ENCODE peak calls at places on chromosomes 7 and 10, in four cellular contexts. B is bronchial epithelial cell, O is lower lobe of right lung, W is left lung. F is an unnamed sample. For H3K27me3, the result is how much of the 10 kb centered on the place peaks cover.

GRCh38 chr10:36256166-36256565 is 614.1 kb upstream of the FZD8 start:
- DNase-seq in O (no peak), B (no peak), W (no peak), F (no peak)

GRCh38 chr7:38428040-38428439 is 154.6 kb upstream of the TARP start:
- DNase-seq in O (no peak), B (no peak), W (no peak), F (no peak)

GRCh38 chr10:125034671-125035070 is 92.7 kb downstream of the ZRANB1 start:
- DNase-seq in O (peak), W (no peak), B (no peak), F (no peak)

GRCh38 chr7:116672596-116673503 is 854 bp downstream of the MET start:
- DNase-seq in O (no peak), B (peak), W (no peak), F (no peak)

GRCh38 chr10:21424511-21424910 is 101.0 kb downstream of the SKIDA1 start:
- DNase-seq in B (no peak), W (no peak), O (no peak), F (no peak)

GRCh38 chr7:27992755-27993478 is 187.7 kb downstream of the JAZF1 start:
- DNase-seq in B (no peak), O (no peak), W (no peak), F (no peak)

GRCh38 chr7:40232242-40232929 is 97.6 kb downstream of the SUGCT start:
- DNase-seq in B (peak), W (no peak), O (no peak), F (no peak)

GRCh38 chr7:53900856-53901528 is 641.2 kb upstream of the VSTM2A start:
- DNase-seq in W (no peak), B (no peak), O (no peak), F (no peak)

GRCh38 chr10:125878957-125879835 is 1.9 kb downstream of the DHX32 start:
- DNase-seq in W (no peak), O (no peak), B (peak), F (peak)

GRCh38 chr10:122147731-122148130 is 123.4 kb upstream of the BTBD16 start:
- DNase-seq in O (no peak), B (no peak), W (no peak), F (no peak)

GRCh38 chr7:151139791-151140190 is 27.7 kb downstream of the GBX1 start:
- DNase-seq in B (no peak), W (peak), O (no peak), F (no peak)

GRCh38 chr7:94590526-94591162 is 65.3 kb downstream of the SGCE start:
- DNase-seq in B (no peak), O (no peak), W (no peak), F (no peak)

GRCh38 chr7:2200584-2200980 is 32.2 kb downstream of the MAD1L1 start:
- DNase-seq in O (no peak), B (no peak), W (no peak), F (peak)

GRCh38 chr7:7565746-7566650 is 686 bp upstream of the MIOS start:
- DNase-seq in B (peak), O (peak), W (peak), F (no peak)

GRCh38 chr7:151088856-151089699 is 2.8 kb downstream of the AGAP3 start:
- DNase-seq in O (peak), B (peak), W (peak), F (peak)

GRCh38 chr10:124332426-124332825 is 86.3 kb downstream of the OAT start:
- DNase-seq in W (no peak), B (peak), O (no peak), F (no peak)

GRCh38 chr7:151756076-151756731 is 120.7 kb downstream of the PRKAG2 start:
- DNase-seq in W (no peak), B (peak), O (peak), F (no peak)

GRCh38 chr10:32332299-32332750 is 14.6 kb downstream of the EPC1 start:
- DNase-seq in W (no peak), B (peak), O (no peak), F (no peak)

GRCh38 chr10:126569513-126570447 is 100.7 kb downstream of the C10orf90 start:
- DNase-seq in O (no peak), B (peak), W (no peak), F (no peak)

GRCh38 chr10:5952731-5953385 is 24.5 kb downstream of the IL15RA start:
- DNase-seq in W (no peak), O (peak), B (no peak), F (no peak)

GRCh38 chr10:74177140-74177677 is 26.2 kb downstream of the ADK start:
- DNase-seq in B (peak), O (peak), W (peak), F (no peak)

GRCh38 chr10:34526186-34526585 is 288.9 kb downstream of the PARD3 start:
- DNase-seq in B (no peak), W (no peak), O (no peak), F (no peak)

GRCh38 chr7:76372984-76373833 is 14.4 kb upstream of the YWHAG start:
- DNase-seq in O (peak), W (no peak), B (peak), F (no peak)

GRCh38 chr7:103793614-103794013 is 195.8 kb downstream of the RELN start:
- DNase-seq in B (no peak), O (no peak), W (no peak), F (no peak)

GRCh38 chr10:44801383-44802327 is 109.5 kb upstream of the TMEM72 start:
- DNase-seq in W (peak), O (peak), B (peak), F (peak)

GRCh38 chr7:30634193-30634626 is 39.5 kb downstream of the GARS1 start:
- DNase-seq in W (no peak), O (no peak), B (no peak), F (no peak)

GRCh38 chr10:103676851-103677417 is 178.4 kb downstream of the SH3PXD2A start:
- DNase-seq in O (no peak), W (no peak), B (peak), F (no peak)

GRCh38 chr10:109664554-109664953 is 258.8 kb downstream of the XPNPEP1 start:
- DNase-seq in B (no peak), O (no peak), W (no peak), F (no peak)

GRCh38 chr7:69189406-69189805 is 408.9 kb upstream of the AUTS2 start:
- DNase-seq in B (no peak), O (no peak), W (no peak), F (no peak)

GRCh38 chr7:138608292-138608691 is 92.9 kb downstream of the SVOPL start:
- DNase-seq in B (no peak), O (no peak), W (no peak), F (no peak)

GRCh38 chr10:100621360-100622205 is 85.8 kb downstream of the HIF1AN start:
- DNase-seq in B (no peak), O (no peak), W (no peak), F (no peak)

GRCh38 chr10:11242443-11243386 is 225.0 kb downstream of the CELF2 start:
- DNase-seq in O (no peak), B (no peak), W (no peak), F (no peak)

GRCh38 chr10:76177945-76178344 is 746.5 kb downstream of the LRMDA start:
- DNase-seq in B (peak), O (no peak), W (no peak), F (no peak)

GRCh38 chr7:139570119-139570518 is 46.6 kb downstream of the CLEC2L start:
- DNase-seq in B (no peak), O (no peak), W (no peak), F (no peak)

GRCh38 chr7:21092923-21093702 is 306.4 kb upstream of the SP8 start:
- DNase-seq in O (no peak), W (no peak), B (no peak), F (no peak)
- TF ChIP-seq CTCF in O (no peak), W (no peak), B (no peak), F (no peak)

GRCh38 chr7:190196-190595 is 2.2 kb upstream of the FAM20C start:
- DNase-seq in W (no peak), B (no peak), O (no peak), F (no peak)
- H3K27me3 ChIP-seq in W (under half), B (under half), O (under half), F (under half)

GRCh38 chr7:44964831-44965440 is 13.9 kb downstream of the MYO1G start:
- DNase-seq in O (no peak), B (no peak), W (no peak), F (peak)

GRCh38 chr7:44964384-44964830 is 14.4 kb downstream of the MYO1G start:
- DNase-seq in B (no peak), O (no peak), W (no peak), F (no peak)

GRCh38 chr7:44963526-44964290 is 15.1 kb downstream of the MYO1G start:
- DNase-seq in O (no peak), W (peak), B (no peak), F (peak)

GRCh38 chr7:44961844-44962482 is 16.9 kb downstream of the MYO1G start:
- DNase-seq in W (peak), O (no peak), B (no peak), F (peak)

DNA sequence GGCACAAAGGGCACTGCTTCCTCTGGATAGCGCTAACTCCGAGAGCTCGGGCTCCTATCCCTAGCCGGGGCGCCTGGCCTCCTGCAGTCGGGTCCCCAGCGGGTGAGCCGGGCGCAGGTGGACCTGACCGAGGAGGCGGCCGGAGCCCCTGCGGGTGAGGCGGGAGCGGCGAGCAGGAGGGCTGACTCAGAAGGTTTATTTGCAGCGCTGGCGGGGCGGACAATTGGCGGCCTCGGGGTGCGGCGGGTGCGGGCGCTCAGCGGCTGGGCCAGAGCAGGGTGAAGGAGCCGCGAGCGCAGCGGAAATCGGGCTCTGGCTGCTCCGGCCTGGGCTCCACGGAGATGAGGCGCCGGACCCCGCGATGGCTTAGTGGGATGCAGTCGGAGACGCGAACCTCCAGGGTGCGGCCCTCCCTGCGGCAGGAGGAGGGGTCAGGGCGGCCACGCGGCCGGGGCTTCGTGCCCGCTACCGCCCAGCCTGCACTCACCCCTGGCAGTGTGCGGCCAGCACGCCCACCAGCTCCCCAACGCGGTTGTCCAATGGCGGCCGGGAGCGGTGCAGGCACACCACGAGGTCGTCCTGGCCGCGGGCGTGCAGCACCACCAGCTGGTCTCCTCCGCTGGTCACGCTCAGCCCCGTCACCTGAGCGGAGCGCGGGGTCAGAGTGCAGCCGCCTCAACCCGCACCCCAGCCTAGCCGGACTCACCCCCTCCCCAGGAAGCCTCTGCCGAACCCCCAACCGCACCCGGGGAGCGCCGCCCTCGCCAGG is 16.1 kb downstream of the MYO1G start:
- DNase-seq in W (peak), B (peak), O (no peak), F (peak)
- TF ChIP-seq CTCF in W (no peak), B (peak), O (no peak), F (no peak)

GRCh38 chr7:54921116-54921515 is 97.7 kb upstream of the EGFR start:
- DNase-seq in W (no peak), O (no peak), B (no peak), F (no peak)

GRCh38 chr7:54917613-54918406 is 101.0 kb upstream of the EGFR start:
- DNase-seq in O (no peak), B (no peak), W (no peak), F (no peak)

GRCh38 chr7:54915870-54916598 is 102.8 kb upstream of the EGFR start:
- DNase-seq in O (no peak), B (no peak), W (no peak), F (no peak)
- H3K27me3 ChIP-seq in O (under half), B (under half), W (under half), F (under half)

GRCh38 chr7:122528879-122529481 is 169.9 kb downstream of the RNF133 start:
- DNase-seq in W (no peak), B (peak), O (no peak), F (no peak)
- TF ChIP-seq CTCF in W (peak), B (peak), O (peak), F (peak)

GRCh38 chr7:155450558-155450827 is 7.4 kb upstream of the EN2 start:
- DNase-seq in O (peak), B (no peak), W (no peak), F (no peak)
- H3K27me3 ChIP-seq in O (half or more), B (half or more), W (half or more), F (half or more)

GRCh38 chr7:20218261-20218660 is 1.1 kb upstream of the MACC1 start:
- DNase-seq in B (peak), W (no peak), O (no peak), F (no peak)

GRCh38 chr7:20219062-20219445 is 1.9 kb upstream of the MACC1 start:
- DNase-seq in O (no peak), B (no peak), W (no peak), F (no peak)

GRCh38 chr7:20216637-20217036 is 547 bp downstream of the MACC1 start:
- DNase-seq in O (no peak), W (no peak), B (no peak), F (no peak)

GRCh38 chr7:20219446-20220292 is 2.5 kb upstream of the MACC1 start:
- DNase-seq in O (peak), B (peak), W (peak), F (no peak)

DNA sequence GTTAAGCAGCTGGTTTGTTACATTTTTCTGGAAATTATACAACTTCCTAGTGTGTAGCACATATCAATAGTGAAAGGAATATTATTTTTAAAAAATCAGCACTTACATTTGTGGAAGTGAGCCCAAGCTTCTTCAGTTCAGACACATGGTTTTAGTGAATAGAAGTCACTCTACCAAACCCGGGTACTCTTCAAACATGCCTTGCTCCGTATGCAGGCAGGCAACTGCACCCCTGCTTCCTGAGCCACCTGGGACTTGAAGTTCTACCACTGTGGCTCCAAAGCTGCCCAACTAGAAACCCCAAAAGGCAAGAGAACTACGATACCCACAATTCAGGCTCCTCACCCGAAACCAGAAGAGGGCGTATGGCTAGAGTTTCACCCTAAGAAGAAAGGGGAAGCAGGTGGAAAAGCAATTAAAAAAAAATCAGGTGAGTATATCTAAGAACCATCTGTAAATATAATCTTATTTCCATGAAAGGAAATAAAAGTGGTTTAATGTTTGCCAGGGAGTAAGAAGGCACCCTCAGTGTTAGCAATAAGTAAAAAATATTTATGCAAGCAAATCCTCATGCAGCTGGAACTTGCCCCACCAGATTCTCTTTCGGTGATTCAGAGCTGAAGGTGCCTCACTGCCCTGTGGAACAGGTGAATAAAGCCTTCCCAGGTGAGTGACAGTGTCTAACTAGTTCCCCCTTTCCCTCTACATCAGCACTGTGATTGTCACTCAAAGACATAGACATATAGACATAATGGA is at the start of gene MACC1:
- DNase-seq in O (peak), B (peak), W (peak), F (peak)
- TF ChIP-seq CTCF in O (peak), B (peak), W (no peak), F (peak)

DNA sequence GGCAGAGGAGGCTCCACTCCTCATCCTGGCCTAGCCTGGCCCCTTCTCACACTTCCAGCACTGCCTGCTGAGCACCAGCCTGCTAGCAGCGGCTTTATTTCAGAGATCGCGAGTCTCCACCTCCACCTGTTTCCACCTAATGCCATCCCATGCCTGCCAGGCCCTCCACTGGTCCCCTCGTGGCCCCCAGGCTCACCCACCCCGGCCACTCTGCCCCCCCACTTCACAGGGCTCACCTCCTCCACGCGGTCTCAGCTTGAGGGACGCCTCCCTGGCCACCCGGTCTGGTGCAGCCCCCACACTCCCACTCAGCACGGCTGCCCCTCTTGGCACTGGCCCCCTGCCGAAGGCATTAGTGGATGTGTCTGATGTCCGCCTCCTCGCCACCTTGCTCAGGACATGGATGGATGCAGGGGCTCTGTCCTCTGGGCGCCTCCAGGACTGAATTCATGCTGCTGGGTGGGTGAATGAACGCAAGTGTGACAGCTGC is 3.8 kb upstream of the NKX6-2 start:
- DNase-seq in W (no peak), B (no peak), O (no peak), F (no peak)
- H3K27me3 ChIP-seq in W (under half), B (under half), O (half or more), F (half or more)

GRCh38 chr10:24292304-24293291 is 83.7 kb downstream of the KIAA1217 start:
- DNase-seq in O (no peak), W (no peak), B (no peak), F (no peak)

GRCh38 chr10:24288581-24288980 is 79.6 kb downstream of the KIAA1217 start:
- DNase-seq in W (no peak), B (peak), O (no peak), F (no peak)

GRCh38 chr10:24289235-24289634 is 80.3 kb downstream of the KIAA1217 start:
- DNase-seq in O (no peak), W (no peak), B (no peak), F (no peak)

DNA sequence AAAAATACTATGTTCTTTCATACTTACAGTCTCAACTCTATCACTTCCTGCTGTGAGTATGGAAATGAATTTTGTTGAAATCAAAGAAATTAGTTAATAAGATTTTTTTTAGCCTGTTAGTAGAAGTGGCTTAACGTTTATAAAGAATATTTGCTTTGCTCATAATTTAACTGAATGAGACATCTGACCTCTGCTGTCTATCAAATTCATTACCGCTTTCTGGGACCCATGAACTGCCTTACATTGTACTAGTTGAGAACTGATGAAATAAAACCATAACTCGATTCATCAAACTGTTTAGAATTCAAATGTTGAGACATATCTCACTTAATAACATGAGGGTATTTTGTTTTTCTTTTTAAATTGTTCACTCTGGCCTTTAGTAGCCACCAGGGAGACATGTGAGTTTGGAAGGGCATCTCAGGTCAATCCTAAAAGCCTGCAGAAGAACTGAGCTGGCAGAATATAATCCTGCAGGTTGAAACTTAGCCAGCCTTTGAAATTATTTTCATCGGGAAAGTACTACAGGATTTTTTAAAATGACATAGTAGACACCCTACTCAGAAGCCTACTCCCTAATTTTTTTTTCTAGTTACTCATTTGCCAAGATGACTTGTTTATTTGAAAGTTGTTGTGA is 78.7 kb downstream of the KIAA1217 start:
- DNase-seq in B (peak), O (no peak), W (no peak), F (no peak)
- TF ChIP-seq CTCF in B (no peak), O (no peak), W (no peak), F (peak)